ENCODE peak calls at places on chromosomes 6 and 20, in eight cellular contexts. E, H, C, J, R, F, O and U are unnamed samples.

GRCh38 chr20:1764136-1765033 is 106.8 kb upstream of the SIRPG start:
- DNase-seq in F (peak), H (peak), R (peak), J (peak), C (peak), E (peak), O (peak), U (peak)

GRCh38 chr6:69578366-69578890 is 218.4 kb downstream of the LMBRD1 start:
- DNase-seq in H (no peak), J (no peak), C (no peak), O (no peak), F (no peak), R (no peak), E (no peak), U (no peak)

GRCh38 chr20:8811801-8812594 is 256.9 kb upstream of the PLCB4 start:
- DNase-seq in O (no peak), R (peak), E (no peak), H (no peak), J (no peak), F (no peak), C (no peak), U (no peak)

GRCh38 chr20:38208523-38208922 is 43.5 kb upstream of the TGM2 start:
- DNase-seq in R (no peak), J (no peak), H (no peak), F (no peak), O (no peak), E (no peak), C (no peak), U (no peak)

GRCh38 chr20:11054266-11055025 is 380.6 kb upstream of the JAG1 start:
- DNase-seq in H (no peak), E (no peak), O (no peak), C (no peak), J (no peak), F (no peak), R (no peak), U (no peak)

GRCh38 chr6:90192857-90193256 is 103.8 kb downstream of the BACH2 start:
- DNase-seq in H (no peak), E (peak), F (no peak), R (no peak), C (no peak), O (no peak), J (no peak), U (no peak)

GRCh38 chr20:14012671-14013070 is 17.4 kb downstream of the MACROD2 start:
- DNase-seq in O (no peak), R (no peak), J (no peak), C (no peak), E (no peak), F (no peak), H (no peak), U (no peak)

GRCh38 chr20:20553534-20553933 is 158.9 kb downstream of the RALGAPA2 start:
- DNase-seq in J (no peak), E (no peak), F (no peak), H (no peak), R (no peak), C (no peak), O (no peak), U (no peak)